ENCODE peak calls at places on chromosome 7, in nine cellular contexts. One of them, this sample, is unnamed.

GRCh38 chr7:1279041-1279440 is 46.4 kb downstream of the UNCX start:
- DNase-seq in transverse colon: no peak
- DNase-seq in stomach: no peak
- DNase-seq in suprapubic skin: no peak
- DNase-seq in Panc1: no peak
- DNase-seq in GM12891: no peak
- DNase-seq in sigmoid colon: no peak
- DNase-seq in HepG2: no peak
- DNase-seq in breast epithelium: no peak
- DNase-seq in this sample: peak; percentile 21

GRCh38 chr7:2632717-2633537 is 1.1 kb downstream of the TTYH3 start:
- DNase-seq in Panc1: no peak
- DNase-seq in breast epithelium: peak; percentile 60
- DNase-seq in transverse colon: peak; percentile 65
- DNase-seq in suprapubic skin: peak; percentile 83
- DNase-seq in GM12891: no peak
- DNase-seq in stomach: peak; percentile 52
- DNase-seq in sigmoid colon: peak; percentile 85
- DNase-seq in HepG2: no peak
- DNase-seq in this sample: peak; percentile 89

GRCh38 chr7:88377421-88377820 is 70.7 kb upstream of the STEAP4 start:
- DNase-seq in GM12891: no peak
- DNase-seq in stomach: no peak
- DNase-seq in suprapubic skin: no peak
- DNase-seq in breast epithelium: no peak
- DNase-seq in Panc1: no peak
- DNase-seq in transverse colon: no peak
- DNase-seq in HepG2: no peak
- DNase-seq in sigmoid colon: no peak
- DNase-seq in this sample: no peak

GRCh38 chr7:29281782-29282541 is 87.4 kb downstream of the CHN2 start:
- DNase-seq in transverse colon: no peak
- DNase-seq in Panc1: no peak
- DNase-seq in suprapubic skin: no peak
- DNase-seq in stomach: no peak
- DNase-seq in breast epithelium: no peak
- DNase-seq in sigmoid colon: peak; percentile 69
- DNase-seq in GM12891: no peak
- DNase-seq in HepG2: peak; percentile 51
- DNase-seq in this sample: no peak

GRCh38 chr7:156751319-156751718 is 110.7 kb downstream of the RNF32 start:
- DNase-seq in HepG2: no peak
- DNase-seq in stomach: no peak
- DNase-seq in transverse colon: no peak
- DNase-seq in Panc1: no peak
- DNase-seq in sigmoid colon: no peak
- DNase-seq in breast epithelium: no peak
- DNase-seq in suprapubic skin: no peak
- DNase-seq in GM12891: no peak
- DNase-seq in this sample: no peak

GRCh38 chr7:105932835-105933477 is 30.1 kb upstream of the CDHR3 start:
- DNase-seq in suprapubic skin: peak; percentile 67
- DNase-seq in Panc1: no peak
- DNase-seq in GM12891: no peak
- DNase-seq in stomach: no peak
- DNase-seq in sigmoid colon: peak; percentile 74
- DNase-seq in transverse colon: peak; percentile 16
- DNase-seq in breast epithelium: peak; percentile 31
- DNase-seq in HepG2: no peak
- DNase-seq in this sample: no peak

GRCh38 chr7:152866791-152867481 is 107.4 kb downstream of the ACTR3B start:
- DNase-seq in GM12891: no peak
- DNase-seq in breast epithelium: no peak
- DNase-seq in stomach: peak; percentile 8
- DNase-seq in Panc1: no peak
- DNase-seq in HepG2: no peak
- DNase-seq in transverse colon: no peak
- DNase-seq in suprapubic skin: no peak
- DNase-seq in sigmoid colon: no peak
- DNase-seq in this sample: peak; percentile 23

GRCh38 chr7:27953361-27953760 is 213.4 kb downstream of the TAX1BP1 start:
- DNase-seq in HepG2: no peak
- DNase-seq in breast epithelium: no peak
- DNase-seq in suprapubic skin: no peak
- DNase-seq in stomach: no peak
- DNase-seq in sigmoid colon: no peak
- DNase-seq in Panc1: no peak
- DNase-seq in GM12891: no peak
- DNase-seq in transverse colon: no peak
- DNase-seq in this sample: no peak

GRCh38 chr7:140607441-140607989 is 33.1 kb downstream of the DENND2A start:
- DNase-seq in suprapubic skin: no peak
- DNase-seq in breast epithelium: peak; percentile 67
- DNase-seq in sigmoid colon: peak; percentile 89
- DNase-seq in GM12891: no peak
- DNase-seq in stomach: no peak
- DNase-seq in Panc1: no peak
- DNase-seq in transverse colon: peak; percentile 36
- DNase-seq in HepG2: no peak
- DNase-seq in this sample: peak; percentile 80

GRCh38 chr7:127251458-127252379 is 1.0 kb downstream of the GRM8 start:
- DNase-seq in breast epithelium: no peak
- DNase-seq in suprapubic skin: no peak
- DNase-seq in GM12891: peak; percentile 32
- DNase-seq in HepG2: no peak
- DNase-seq in Panc1: no peak
- DNase-seq in sigmoid colon: no peak
- DNase-seq in stomach: no peak
- DNase-seq in transverse colon: peak; percentile 48
- DNase-seq in this sample: peak; percentile 70

GRCh38 chr7:66281678-66282593 is 76.8 kb downstream of the TPST1 start:
- DNase-seq in HepG2: peak; percentile 6
- DNase-seq in transverse colon: no peak
- DNase-seq in suprapubic skin: no peak
- DNase-seq in stomach: no peak
- DNase-seq in breast epithelium: no peak
- DNase-seq in GM12891: no peak
- DNase-seq in sigmoid colon: peak; percentile 72
- DNase-seq in Panc1: no peak
- DNase-seq in this sample: peak; percentile 67

GRCh38 chr7:81869670-81870069 is 99.8 kb upstream of the HGF start:
- DNase-seq in sigmoid colon: no peak
- DNase-seq in Panc1: no peak
- DNase-seq in stomach: no peak
- DNase-seq in HepG2: no peak
- DNase-seq in GM12891: no peak
- DNase-seq in transverse colon: no peak
- DNase-seq in breast epithelium: no peak
- DNase-seq in suprapubic skin: no peak
- DNase-seq in this sample: no peak

DNA sequence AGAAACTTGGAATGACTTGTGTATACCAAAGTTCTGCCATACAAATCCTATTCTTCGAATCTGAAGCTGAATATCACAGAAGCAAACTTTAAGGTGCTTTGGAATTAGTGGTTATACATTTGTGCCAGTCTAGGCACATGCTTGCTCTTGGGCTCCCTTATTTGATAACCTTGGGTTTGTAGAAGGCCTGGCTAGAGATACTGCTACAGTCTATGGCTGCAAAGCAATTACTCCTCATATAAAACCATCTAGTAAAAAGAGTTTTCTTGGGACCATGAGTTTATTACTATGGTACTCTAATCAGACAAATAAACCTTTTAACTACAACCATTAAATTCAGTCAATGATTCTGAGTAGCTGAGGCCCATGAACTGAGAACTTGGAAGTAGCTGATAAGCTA is 92.5 kb upstream of the SLC13A1 start:
- DNase-seq in transverse colon: no peak
- DNase-seq in sigmoid colon: no peak
- DNase-seq in suprapubic skin: no peak
- DNase-seq in stomach: no peak
- DNase-seq in breast epithelium: no peak
- DNase-seq in GM12891: no peak
- DNase-seq in Panc1: no peak
- DNase-seq in HepG2: no peak
- DNase-seq in this sample: no peak
- TF ChIP-seq POLR2AphosphoS5 in transverse colon: no peak
- TF ChIP-seq POLR2AphosphoS5 in sigmoid colon: no peak
- TF ChIP-seq POLR2AphosphoS5 in suprapubic skin: no peak
- TF ChIP-seq POLR2AphosphoS5 in stomach: no peak
- TF ChIP-seq POLR2AphosphoS5 in breast epithelium: no peak
- TF ChIP-seq POLR2AphosphoS5 in GM12891: no peak
- TF ChIP-seq POLR2AphosphoS5 in Panc1: no peak
- TF ChIP-seq POLR2AphosphoS5 in HepG2: no peak
- TF ChIP-seq POLR2AphosphoS5 in this sample: no peak

GRCh38 chr7:117718116-117718515 is 155.1 kb downstream of the CTTNBP2 start:
- DNase-seq in sigmoid colon: no peak
- DNase-seq in HepG2: no peak
- DNase-seq in Panc1: no peak
- DNase-seq in GM12891: no peak
- DNase-seq in suprapubic skin: no peak
- DNase-seq in breast epithelium: no peak
- DNase-seq in stomach: no peak
- DNase-seq in transverse colon: no peak
- DNase-seq in this sample: no peak

GRCh38 chr7:117716707-117717294 is 156.4 kb downstream of the CTTNBP2 start:
- DNase-seq in stomach: peak; percentile 39
- DNase-seq in transverse colon: no peak
- DNase-seq in breast epithelium: no peak
- DNase-seq in Panc1: no peak
- DNase-seq in sigmoid colon: no peak
- DNase-seq in GM12891: no peak
- DNase-seq in HepG2: no peak
- DNase-seq in suprapubic skin: no peak
- DNase-seq in this sample: no peak

GRCh38 chr7:117719377-117719776 is 153.9 kb downstream of the CTTNBP2 start:
- DNase-seq in transverse colon: no peak
- DNase-seq in GM12891: no peak
- DNase-seq in stomach: no peak
- DNase-seq in suprapubic skin: no peak
- DNase-seq in sigmoid colon: no peak
- DNase-seq in Panc1: no peak
- DNase-seq in breast epithelium: no peak
- DNase-seq in HepG2: no peak
- DNase-seq in this sample: no peak

GRCh38 chr7:117717341-117717740 is 155.9 kb downstream of the CTTNBP2 start:
- DNase-seq in Panc1: no peak
- DNase-seq in GM12891: no peak
- DNase-seq in breast epithelium: no peak
- DNase-seq in stomach: no peak
- DNase-seq in HepG2: no peak
- DNase-seq in suprapubic skin: no peak
- DNase-seq in sigmoid colon: no peak
- DNase-seq in transverse colon: no peak
- DNase-seq in this sample: no peak

DNA sequence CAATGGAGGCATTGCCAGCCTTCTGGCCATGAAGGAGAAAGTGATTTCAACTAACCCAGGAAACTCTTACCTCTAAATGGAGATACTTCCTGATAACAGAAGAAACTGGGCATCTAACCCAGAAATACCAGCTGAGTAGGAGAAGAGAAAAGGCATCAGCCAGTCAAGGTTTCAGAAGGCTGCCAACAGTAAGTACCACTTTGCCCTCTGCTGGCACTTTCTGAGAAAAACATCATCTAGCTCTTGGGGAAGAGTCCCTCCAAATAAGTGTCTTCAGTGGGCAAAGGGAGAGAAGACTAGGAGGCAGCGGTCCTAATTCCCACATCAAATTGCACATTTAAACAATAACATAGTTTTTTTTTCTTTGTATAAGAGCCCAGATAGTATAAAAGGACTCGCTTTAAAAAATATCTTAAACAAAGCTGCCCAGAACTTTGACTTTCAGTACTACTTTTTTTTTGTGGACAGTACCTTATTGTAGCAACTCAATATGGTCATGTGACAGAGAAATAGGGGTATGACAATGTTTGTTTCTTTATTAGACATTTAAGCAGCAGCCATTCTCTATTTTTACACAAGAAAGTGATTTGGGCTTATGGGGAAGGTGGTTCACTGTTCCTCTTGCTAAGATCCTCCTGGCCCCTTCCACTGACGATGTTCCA is 157.3 kb downstream of the CTTNBP2 start:
- DNase-seq in HepG2: peak; percentile 39
- DNase-seq in suprapubic skin: no peak
- DNase-seq in breast epithelium: no peak
- DNase-seq in transverse colon: peak; percentile 35
- DNase-seq in stomach: no peak
- DNase-seq in GM12891: peak; percentile 22
- DNase-seq in sigmoid colon: no peak
- DNase-seq in Panc1: peak; percentile 42
- DNase-seq in this sample: no peak
- TF ChIP-seq POLR2AphosphoS5 in HepG2: no peak
- TF ChIP-seq POLR2AphosphoS5 in suprapubic skin: no peak
- TF ChIP-seq POLR2AphosphoS5 in breast epithelium: no peak
- TF ChIP-seq POLR2AphosphoS5 in transverse colon: no peak
- TF ChIP-seq POLR2AphosphoS5 in stomach: peak; percentile 13
- TF ChIP-seq POLR2AphosphoS5 in GM12891: no peak
- TF ChIP-seq POLR2AphosphoS5 in sigmoid colon: no peak
- TF ChIP-seq POLR2AphosphoS5 in Panc1: no peak
- TF ChIP-seq POLR2AphosphoS5 in this sample: no peak

DNA sequence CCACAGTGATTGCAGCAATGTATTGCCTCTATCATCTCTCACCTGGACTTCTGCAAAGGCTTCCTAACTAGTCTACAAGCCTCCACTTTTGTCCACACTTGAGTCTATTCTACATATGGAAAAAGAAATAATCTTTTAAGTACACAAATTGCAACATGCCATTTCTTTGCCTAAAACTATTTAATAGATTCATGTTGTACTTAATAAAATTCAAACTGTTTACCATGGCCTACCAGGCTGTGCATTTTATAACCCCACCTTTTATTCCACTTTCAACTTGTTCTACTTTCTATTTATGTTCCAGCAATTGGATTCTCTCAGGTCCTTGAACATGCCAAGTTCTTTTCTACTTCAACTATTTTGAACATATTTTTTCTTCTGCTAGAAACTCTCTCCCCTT is 128.7 kb downstream of the GPR85 start:
- DNase-seq in breast epithelium: no peak
- DNase-seq in HepG2: no peak
- DNase-seq in sigmoid colon: no peak
- DNase-seq in suprapubic skin: no peak
- DNase-seq in Panc1: no peak
- DNase-seq in GM12891: no peak
- DNase-seq in stomach: no peak
- DNase-seq in transverse colon: no peak
- DNase-seq in this sample: no peak
- TF ChIP-seq POLR2AphosphoS5 in breast epithelium: no peak
- TF ChIP-seq POLR2AphosphoS5 in HepG2: no peak
- TF ChIP-seq POLR2AphosphoS5 in sigmoid colon: no peak
- TF ChIP-seq POLR2AphosphoS5 in suprapubic skin: no peak
- TF ChIP-seq POLR2AphosphoS5 in Panc1: no peak
- TF ChIP-seq POLR2AphosphoS5 in GM12891: no peak
- TF ChIP-seq POLR2AphosphoS5 in stomach: no peak
- TF ChIP-seq POLR2AphosphoS5 in transverse colon: no peak
- TF ChIP-seq POLR2AphosphoS5 in this sample: no peak

GRCh38 chr7:130363156-130363847 is 17.0 kb upstream of the CPA1 start:
- DNase-seq in breast epithelium: peak; percentile 56
- DNase-seq in GM12891: no peak
- DNase-seq in sigmoid colon: peak; percentile 39
- DNase-seq in transverse colon: no peak
- DNase-seq in suprapubic skin: peak; percentile 54
- DNase-seq in Panc1: peak; percentile 73
- DNase-seq in HepG2: peak; percentile 76
- DNase-seq in stomach: no peak
- DNase-seq in this sample: no peak
- TF ChIP-seq POLR2AphosphoS5 in breast epithelium: no peak
- TF ChIP-seq POLR2AphosphoS5 in GM12891: no peak
- TF ChIP-seq POLR2AphosphoS5 in sigmoid colon: no peak
- TF ChIP-seq POLR2AphosphoS5 in transverse colon: no peak
- TF ChIP-seq POLR2AphosphoS5 in suprapubic skin: no peak
- TF ChIP-seq POLR2AphosphoS5 in Panc1: no peak
- TF ChIP-seq POLR2AphosphoS5 in HepG2: no peak
- TF ChIP-seq POLR2AphosphoS5 in stomach: peak; percentile 37
- TF ChIP-seq POLR2AphosphoS5 in this sample: no peak

GRCh38 chr7:44073664-44074348 is 8.4 kb upstream of the PGAM2 start:
- DNase-seq in stomach: peak; percentile 93
- DNase-seq in GM12891: peak; percentile 76
- DNase-seq in sigmoid colon: peak; percentile 91
- DNase-seq in breast epithelium: peak; percentile 47
- DNase-seq in suprapubic skin: peak; percentile 89
- DNase-seq in Panc1: no peak
- DNase-seq in HepG2: no peak
- DNase-seq in transverse colon: peak; percentile 91
- DNase-seq in this sample: peak; percentile 98
- TF ChIP-seq POLR2AphosphoS5 in stomach: peak; percentile 74
- TF ChIP-seq POLR2AphosphoS5 in GM12891: peak; percentile 40
- TF ChIP-seq POLR2AphosphoS5 in sigmoid colon: peak; percentile 66
- TF ChIP-seq POLR2AphosphoS5 in breast epithelium: no peak
- TF ChIP-seq POLR2AphosphoS5 in suprapubic skin: no peak
- TF ChIP-seq POLR2AphosphoS5 in Panc1: no peak
- TF ChIP-seq POLR2AphosphoS5 in HepG2: no peak
- TF ChIP-seq POLR2AphosphoS5 in transverse colon: peak; percentile 50
- TF ChIP-seq POLR2AphosphoS5 in this sample: peak; percentile 91